ENCODE peak calls at places on chromosomes 16 and 17, in nine cellular contexts. C is NCI-H510A treated with DMSO at 0.1 percent for 48 hours; D is mesendoderm; N is T-helper 2 cell treated with Interferon-gamma antibody and Interleukin-4, amounts not matched to agents 5 μg/mL and 100 μg/mL, for 36 hours; E is fibroblast of gingiva; W is RWPE1; M is AG04449; U is NCI-H1105 treated with DMSO at 0.1 percent for 48 hours; I is fibroblast of pulmonary artery. K is an unnamed sample.

GRCh38 chr16:554640-555413 is 5.4 kb upstream of the PRR35 start:
- DNase-seq in C (no peak), D (no peak), N (no peak), E (peak), W (peak), M (no peak), U (no peak), I (no peak), K (peak)

GRCh38 chr17:76929572-76929971 is 61.4 kb downstream of the MGAT5B start:
- DNase-seq in C (no peak), D (no peak), N (no peak), E (no peak), W (no peak), M (no peak), U (no peak), I (no peak), K (no peak)

GRCh38 chr17:75344664-75345063 is 55.4 kb upstream of the SLC25A19 start:
- DNase-seq in C (no peak), D (no peak), N (no peak), E (no peak), W (no peak), M (no peak), U (no peak), I (no peak), K (no peak)

GRCh38 chr17:77322534-77323412 is 182.0 kb downstream of the SEC14L1 start:
- DNase-seq in C (no peak), D (peak), N (no peak), E (peak), W (peak), M (peak), U (no peak), I (peak), K (peak)

GRCh38 chr16:11797957-11798299 is 870 bp upstream of the ZC3H7A start:
- DNase-seq in C (no peak), D (no peak), N (no peak), E (no peak), W (peak), M (no peak), U (no peak), I (no peak), K (no peak)

GRCh38 chr17:2697611-2698162 is 13.9 kb downstream of the CLUH start:
- DNase-seq in C (no peak), D (no peak), N (no peak), E (no peak), W (no peak), M (no peak), U (no peak), I (no peak), K (no peak)

GRCh38 chr17:72985882-72986720 is 106.4 kb downstream of the SLC39A11 start:
- DNase-seq in C (peak), D (peak), N (peak), E (peak), W (peak), M (no peak), U (peak), I (peak), K (no peak)

GRCh38 chr17:39110435-39111136 is 40.9 kb downstream of the PLXDC1 start:
- DNase-seq in C (no peak), D (no peak), N (no peak), E (no peak), W (no peak), M (no peak), U (peak), I (no peak), K (no peak)

GRCh38 chr17:16474012-16474725 is 17.8 kb downstream of the LRRC75A start:
- DNase-seq in C (no peak), D (peak), N (no peak), E (no peak), W (no peak), M (no peak), U (no peak), I (no peak), K (no peak)

GRCh38 chr16:55323637-55324490 is at the start of gene IRX6:
- DNase-seq in C (peak), D (peak), N (no peak), E (peak), W (no peak), M (no peak), U (peak), I (no peak), K (no peak)

GRCh38 chr17:60154616-60155426 is 5.0 kb downstream of the CA4 start:
- DNase-seq in C (no peak), D (no peak), N (no peak), E (peak), W (peak), M (peak), U (no peak), I (peak), K (peak)

GRCh38 chr17:7215652-7216139 is 3.9 kb downstream of the DLG4 start:
- DNase-seq in C (no peak), D (peak), N (no peak), E (no peak), W (no peak), M (no peak), U (no peak), I (no peak), K (no peak)

GRCh38 chr17:74245145-74245817 is 28.8 kb upstream of the DNAI2 start:
- DNase-seq in C (no peak), D (peak), N (no peak), E (no peak), W (no peak), M (no peak), U (no peak), I (no peak), K (no peak)

GRCh38 chr17:1490643-1491405 is 1.7 kb downstream of the MYO1C start:
- DNase-seq in C (peak), D (peak), N (peak), E (peak), W (peak), M (no peak), U (peak), I (no peak), K (peak)

GRCh38 chr17:46045639-46046038 is 46.6 kb downstream of the STH start:
- DNase-seq in C (peak), D (no peak), N (no peak), E (no peak), W (no peak), M (no peak), U (no peak), I (peak), K (no peak)

GRCh38 chr16:4290236-4290830 is 17.5 kb upstream of the TFAP4 start:
- DNase-seq in C (no peak), D (peak), N (no peak), E (peak), W (peak), M (no peak), U (no peak), I (peak), K (peak)

GRCh38 chr17:8137645-8138342 is 13.9 kb upstream of the HES7 start:
- DNase-seq in C (no peak), D (no peak), N (no peak), E (no peak), W (no peak), M (no peak), U (no peak), I (no peak), K (no peak)

GRCh38 chr16:66036162-66036561 is 330.3 kb upstream of the CDH5 start:
- DNase-seq in C (no peak), D (no peak), N (no peak), E (peak), W (no peak), M (no peak), U (no peak), I (peak), K (no peak)

GRCh38 chr17:65584604-65585521 is 23.4 kb upstream of the AXIN2 start:
- DNase-seq in C (no peak), D (no peak), N (no peak), E (peak), W (no peak), M (no peak), U (no peak), I (no peak), K (no peak)

GRCh38 chr17:45851873-45852272 is 7.2 kb downstream of the SPPL2C start:
- DNase-seq in C (no peak), D (no peak), N (no peak), E (no peak), W (no peak), M (no peak), U (no peak), I (no peak), K (no peak)

GRCh38 chr16:77077523-77077922 is 113.5 kb upstream of the MON1B start:
- DNase-seq in C (no peak), D (no peak), N (no peak), E (no peak), W (no peak), M (no peak), U (no peak), I (no peak), K (no peak)

GRCh38 chr16:68086336-68086821 is 1.2 kb downstream of the NFATC3 start:
- DNase-seq in C (peak), D (peak), N (no peak), E (peak), W (peak), M (no peak), U (peak), I (peak), K (no peak)

GRCh38 chr17:38625482-38625881 is 19.7 kb upstream of the SRCIN1 start:
- DNase-seq in C (no peak), D (no peak), N (no peak), E (no peak), W (no peak), M (no peak), U (no peak), I (no peak), K (no peak)

GRCh38 chr16:87457724-87458423 is 35.0 kb downstream of the ZCCHC14 start:
- DNase-seq in C (no peak), D (peak), N (peak), E (peak), W (peak), M (peak), U (no peak), I (peak), K (peak)

GRCh38 chr16:4625617-4626159 is 1.1 kb downstream of the MGRN1 start:
- DNase-seq in C (no peak), D (no peak), N (no peak), E (no peak), W (no peak), M (no peak), U (no peak), I (no peak), K (no peak)

GRCh38 chr16:24921229-24921628 is 75.5 kb downstream of the SLC5A11 start:
- DNase-seq in C (no peak), D (no peak), N (no peak), E (no peak), W (no peak), M (no peak), U (no peak), I (no peak), K (no peak)

GRCh38 chr16:81997738-81998137 is 13.5 kb downstream of the SDR42E1 start:
- DNase-seq in C (no peak), D (no peak), N (no peak), E (peak), W (peak), M (no peak), U (no peak), I (peak), K (peak)

GRCh38 chr17:38485146-38485468 is 56.8 kb downstream of the ARHGAP23 start:
- DNase-seq in C (no peak), D (no peak), N (no peak), E (no peak), W (no peak), M (no peak), U (no peak), I (no peak), K (no peak)

GRCh38 chr17:12625092-12625491 is 40.6 kb upstream of the MYOCD start:
- DNase-seq in C (no peak), D (no peak), N (no peak), E (no peak), W (no peak), M (no peak), U (no peak), I (no peak), K (no peak)

GRCh38 chr17:50331085-50331791 is 14.7 kb upstream of the XYLT2 start:
- DNase-seq in C (no peak), D (no peak), N (peak), E (peak), W (no peak), M (peak), U (no peak), I (peak), K (no peak)

GRCh38 chr16:35188288-35189155 is 1729.1 kb downstream of the TP53TG3F start:
- DNase-seq in C (no peak), D (peak), N (no peak), E (no peak), W (no peak), M (no peak), U (peak), I (no peak), K (peak)

GRCh38 chr16:82331397-82331796 is 161.4 kb upstream of the MPHOSPH6 start:
- DNase-seq in C (peak), D (no peak), N (no peak), E (no peak), W (no peak), M (no peak), U (no peak), I (no peak), K (no peak)

GRCh38 chr16:57383276-57384247 is 11.3 kb downstream of the CX3CL1 start:
- DNase-seq in C (no peak), D (peak), N (no peak), E (no peak), W (peak), M (no peak), U (no peak), I (peak), K (no peak)

GRCh38 chr16:65336169-65336568 is 214.3 kb upstream of the CDH11 start:
- DNase-seq in C (no peak), D (no peak), N (no peak), E (peak), W (peak), M (peak), U (no peak), I (peak), K (no peak)

GRCh38 chr17:37392024-37392590 is 14.5 kb downstream of the ACACA start:
- DNase-seq in C (no peak), D (no peak), N (no peak), E (peak), W (peak), M (peak), U (no peak), I (peak), K (peak)

K was measured in PC-9.